ENCODE peak calls at places on chromosomes 13 and 19, in seven cellular contexts. Y, K, E, S, U, F and C are unnamed samples.

GRCh38 chr19:10183926-10184325 is 10.8 kb downstream of the DNMT1 start:
- DNase-seq in F (no peak), S (no peak), Y (no peak), U (no peak), E (no peak), K (no peak), C (no peak)

GRCh38 chr13:27573265-27573664 is 47.1 kb downstream of the LNX2 start:
- DNase-seq in F (peak), S (no peak), E (peak), Y (peak), U (no peak), K (no peak), C (no peak)

GRCh38 chr13:112956516-112957294 is 12.3 kb upstream of the MCF2L start:
- DNase-seq in Y (peak), E (no peak), S (no peak), U (no peak), F (no peak), K (no peak), C (no peak)

GRCh38 chr19:46732966-46733692 is 12.7 kb upstream of the FKRP start:
- DNase-seq in U (peak), E (peak), K (no peak), S (no peak), Y (peak), F (no peak), C (no peak)

GRCh38 chr19:29605653-29606419 is at the start of gene POP4:
- DNase-seq in E (peak), F (peak), Y (peak), K (peak), S (peak), U (peak), C (peak)

GRCh38 chr13:49097374-49097773 is 121.7 kb downstream of the FNDC3A start:
- DNase-seq in F (peak), S (no peak), U (no peak), Y (peak), K (no peak), E (peak), C (no peak)

GRCh38 chr13:64446372-64446771 is 2783.8 kb downstream of the PCDH9 start:
- DNase-seq in Y (no peak), F (peak), E (no peak), K (no peak), S (no peak), U (no peak), C (peak)

GRCh38 chr13:111158136-111158805 is 43.2 kb downstream of the ARHGEF7 start:
- DNase-seq in S (no peak), F (no peak), Y (peak), U (no peak), K (no peak), E (peak), C (no peak)

GRCh38 chr13:42380420-42381164 is 108.6 kb downstream of the AKAP11 start:
- DNase-seq in E (no peak), F (no peak), Y (no peak), U (no peak), K (no peak), S (no peak), C (no peak)

GRCh38 chr13:33146843-33147611 is 130.8 kb downstream of the KL start:
- DNase-seq in U (no peak), F (no peak), E (no peak), K (no peak), Y (no peak), S (no peak), C (no peak)

GRCh38 chr19:10740798-10741197 is 22.9 kb downstream of the DNM2 start:
- DNase-seq in F (no peak), E (no peak), S (no peak), U (no peak), Y (no peak), K (no peak), C (no peak)

GRCh38 chr19:50427997-50428425 is 4.7 kb upstream of the MYBPC2 start:
- DNase-seq in S (peak), E (peak), F (no peak), U (peak), K (no peak), Y (peak), C (no peak)

GRCh38 chr13:43905435-43906031 is 25.8 kb downstream of the LACC1 start:
- DNase-seq in S (peak), K (no peak), Y (peak), U (peak), F (peak), E (peak), C (peak)

GRCh38 chr19:32677657-32678056 is 2.0 kb downstream of the RGS9BP start:
- DNase-seq in S (no peak), Y (no peak), E (no peak), U (no peak), F (no peak), K (no peak), C (no peak)

GRCh38 chr19:56120371-56121179 is 520 bp downstream of the ZNF787 start:
- DNase-seq in F (peak), S (peak), Y (peak), K (peak), E (peak), U (peak), C (no peak)

GRCh38 chr19:18191640-18192062 is 1.4 kb upstream of the MPV17L2 start:
- DNase-seq in E (no peak), S (no peak), K (no peak), F (no peak), Y (no peak), U (no peak), C (no peak)

GRCh38 chr13:76663941-76664340 is 222.3 kb downstream of the KCTD12 start:
- DNase-seq in E (no peak), F (no peak), S (no peak), K (no peak), Y (peak), U (no peak), C (no peak)

GRCh38 chr13:52749446-52749845 is 9.8 kb upstream of the CNMD start:
- DNase-seq in F (no peak), S (no peak), K (no peak), U (no peak), E (no peak), Y (no peak), C (no peak)

GRCh38 chr19:1003283-1003682 is 3.1 kb downstream of the GRIN3B start:
- DNase-seq in S (no peak), K (no peak), Y (no peak), F (no peak), U (no peak), E (no peak), C (no peak)

GRCh38 chr19:11964858-11965645 is at the start of gene ZNF763:
- DNase-seq in S (peak), F (no peak), E (peak), Y (peak), K (peak), U (peak), C (peak)

GRCh38 chr13:33910267-33910666 is 92.3 kb downstream of the RFC3 start:
- DNase-seq in K (no peak), U (no peak), E (no peak), Y (no peak), F (no peak), S (no peak), C (no peak)

GRCh38 chr13:30831515-30831914 is 74.6 kb upstream of the MEDAG start:
- DNase-seq in Y (no peak), E (no peak), F (no peak), U (no peak), S (no peak), K (no peak), C (no peak)

GRCh38 chr13:111046590-111047141 is 68.4 kb upstream of the ARHGEF7 start:
- DNase-seq in E (peak), K (no peak), Y (peak), F (no peak), S (peak), U (no peak), C (no peak)

GRCh38 chr19:17420267-17420924 is 549 bp downstream of the MVB12A start:
- DNase-seq in E (peak), S (peak), U (peak), F (peak), K (no peak), Y (no peak), C (no peak)

GRCh38 chr13:25171517-25172302 is at the start of gene AMER2:
- DNase-seq in F (no peak), Y (peak), U (peak), K (no peak), S (no peak), E (peak), C (no peak)

GRCh38 chr19:17095141-17095919 is 19.8 kb downstream of the MYO9B start:
- DNase-seq in K (peak), F (no peak), Y (peak), E (no peak), U (no peak), S (peak), C (no peak)

DNA sequence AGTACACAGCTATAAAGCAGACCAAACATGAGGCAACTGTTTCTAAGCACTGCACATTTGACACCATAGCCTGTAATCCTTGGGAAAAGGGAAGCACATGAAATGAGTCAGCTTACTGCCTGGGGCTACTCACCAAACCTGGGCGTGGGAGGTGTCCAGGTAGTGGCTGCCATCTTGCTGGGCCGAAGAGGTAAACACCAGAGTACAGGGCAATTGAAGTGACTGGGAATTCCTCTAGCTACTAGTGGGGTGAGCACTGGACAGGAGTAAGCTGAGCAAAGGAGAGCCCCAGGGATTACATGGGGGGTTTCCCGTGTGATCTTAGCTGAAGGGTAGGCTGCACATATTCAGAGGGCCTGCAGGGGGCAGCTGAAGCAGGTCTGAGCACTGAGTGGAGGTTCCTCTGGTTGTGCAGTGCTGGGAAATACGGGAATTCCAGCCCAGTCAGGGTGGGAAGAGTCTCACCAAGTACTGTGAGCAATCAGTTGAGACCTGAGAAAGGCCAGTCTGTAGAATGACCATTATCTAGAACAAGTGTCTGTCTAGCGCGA is 140.5 kb downstream of the SLC7A1 start:
- DNase-seq in S (no peak), E (no peak), U (no peak), Y (peak), K (no peak), F (peak), C (no peak)
- TF ChIP-seq CTCF in S (no peak), E (peak), U (peak), Y (peak), K (peak), F (no peak), C (peak)

GRCh38 chr19:4303778-4304508 is 455 bp upstream of the FSD1 start:
- DNase-seq in S (no peak), F (no peak), Y (no peak), K (no peak), E (no peak), U (no peak), C (no peak)
- H3K4me3 ChIP-seq in S (peak), F (peak), Y (peak), K (peak), E (peak), U (no peak), C (no peak)

DNA sequence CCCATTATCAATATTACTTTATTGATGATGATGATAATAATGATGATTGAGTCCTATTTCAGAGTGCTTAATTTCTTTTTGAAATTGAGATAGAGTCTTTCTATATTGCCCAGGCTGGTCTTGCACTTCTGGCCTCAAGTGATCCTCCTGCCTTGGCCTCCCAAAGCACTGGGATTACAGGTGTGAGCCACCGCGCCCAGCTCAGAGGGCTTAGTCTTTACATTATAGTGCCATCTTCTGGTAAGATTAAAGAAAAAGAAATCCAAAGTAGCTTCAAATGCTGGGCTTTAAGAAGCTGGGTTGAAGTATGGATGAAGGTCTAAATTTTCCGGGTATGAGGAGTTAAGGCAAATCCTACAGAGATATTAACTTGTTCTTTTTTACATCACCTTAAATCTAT is 3.4 kb upstream of the ZNF333 start:
- DNase-seq in K (no peak), Y (peak), E (peak), F (peak), U (no peak), S (no peak), C (no peak)
- TF ChIP-seq CTCF in K (no peak), Y (peak), E (no peak), F (peak), U (peak), S (peak), C (peak)

DNA sequence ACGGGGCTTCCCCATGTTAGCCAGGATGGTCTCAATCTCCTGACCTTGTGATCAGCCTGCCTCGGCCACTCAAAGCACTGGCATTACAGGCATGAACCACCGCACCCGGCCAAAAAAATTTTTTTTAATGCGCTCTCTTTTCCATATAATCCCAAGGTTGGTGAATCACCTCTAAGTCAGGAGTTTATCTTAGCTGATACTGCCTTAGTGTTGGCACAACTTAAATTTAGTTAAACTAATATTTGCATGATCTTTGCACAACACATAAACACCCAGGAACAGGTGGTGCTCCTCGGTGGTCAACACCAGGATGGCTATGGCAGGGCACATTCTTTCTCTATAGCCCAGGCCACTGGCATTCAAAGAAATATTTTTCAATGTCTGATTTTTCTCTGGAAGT is 24.1 kb upstream of the PSG7 start:
- DNase-seq in E (no peak), K (no peak), U (no peak), S (no peak), F (no peak), Y (no peak), C (no peak)
- H3K4me3 ChIP-seq in E (no peak), K (no peak), U (no peak), S (no peak), F (no peak), Y (no peak), C (no peak)

GRCh38 chr19:41877490-41877876 is 404 bp downstream of the CD79A start:
- DNase-seq in K (no peak), S (no peak), U (no peak), E (no peak), Y (no peak), F (no peak), C (no peak)
- TF ChIP-seq CTCF in K (no peak), S (no peak), U (no peak), E (no peak), Y (no peak), F (no peak), C (no peak)

DNA sequence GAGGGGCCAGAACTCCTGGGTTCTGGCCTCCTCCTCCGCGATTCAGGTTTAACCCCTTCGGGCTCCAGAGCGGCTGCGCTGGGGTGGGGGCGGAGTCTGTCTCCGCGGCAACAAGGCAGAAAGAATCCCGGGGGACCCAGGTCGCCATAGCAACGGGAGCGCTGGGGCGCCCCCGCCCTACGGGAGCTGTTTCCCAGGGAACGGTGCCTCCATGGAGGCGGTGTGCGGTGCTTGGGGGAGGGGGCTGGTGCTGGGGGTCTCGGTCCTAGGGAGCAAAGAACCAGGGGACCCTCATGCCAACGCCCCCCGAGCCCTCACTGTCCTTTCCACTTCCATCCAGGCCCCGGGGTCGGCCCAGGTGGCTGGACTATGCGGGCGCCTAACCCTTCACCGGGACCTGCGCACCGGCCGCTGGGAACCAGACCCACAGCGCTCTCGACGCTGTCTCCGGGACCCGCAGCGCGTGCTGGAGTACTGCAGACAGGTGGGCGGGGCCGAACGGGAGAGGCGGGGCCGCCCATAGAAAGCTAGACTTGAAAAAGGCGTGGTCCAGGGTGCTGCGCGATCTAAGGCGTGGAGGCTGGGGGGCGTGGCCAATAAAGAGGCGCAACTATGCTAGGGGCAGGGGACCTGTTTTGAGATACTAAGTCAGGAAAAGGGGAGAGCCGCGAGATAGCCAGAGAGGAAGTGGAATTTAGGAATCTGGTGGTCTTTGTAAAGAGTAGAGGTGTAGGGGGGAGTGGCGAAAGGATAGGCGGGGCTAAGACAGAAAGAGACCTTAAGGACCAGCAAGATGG is 1.2 kb downstream of the APLP1 start:
- DNase-seq in U (peak), K (no peak), S (peak), F (peak), E (peak), Y (peak), C (no peak)
- H3K4me3 ChIP-seq in U (no peak), K (peak), S (peak), F (peak), E (peak), Y (peak), C (peak)

DNA sequence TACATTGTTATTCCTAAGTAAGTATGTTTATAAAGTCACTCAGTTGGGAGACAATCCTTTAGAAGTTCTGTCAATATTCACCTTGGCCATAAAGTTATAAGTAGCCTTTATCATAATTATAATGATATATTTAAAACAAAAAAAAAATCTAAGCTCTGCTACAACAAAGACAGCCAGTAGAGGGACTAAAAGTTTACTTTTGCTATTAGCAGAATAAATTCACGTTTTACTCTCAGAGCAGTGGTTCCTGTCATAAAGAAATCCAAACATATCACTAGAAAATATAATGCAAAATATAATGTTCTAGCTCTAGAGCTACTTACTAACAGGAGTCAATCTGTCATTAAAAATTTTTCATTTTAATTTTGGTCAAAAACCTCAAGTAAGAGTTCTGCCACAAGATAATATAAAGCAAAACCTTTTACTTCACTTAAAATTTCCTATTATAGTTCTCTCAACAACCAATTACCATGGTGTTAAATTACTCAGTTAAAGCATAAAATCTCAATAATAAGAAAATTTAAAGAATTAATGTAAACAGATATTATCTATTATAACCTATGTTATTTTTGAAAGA is 17.7 kb downstream of the INTS6 start:
- DNase-seq in S (no peak), U (no peak), K (no peak), E (peak), Y (peak), F (peak), C (no peak)
- TF ChIP-seq CTCF in S (peak), U (peak), K (peak), E (peak), Y (peak), F (peak), C (peak)

DNA sequence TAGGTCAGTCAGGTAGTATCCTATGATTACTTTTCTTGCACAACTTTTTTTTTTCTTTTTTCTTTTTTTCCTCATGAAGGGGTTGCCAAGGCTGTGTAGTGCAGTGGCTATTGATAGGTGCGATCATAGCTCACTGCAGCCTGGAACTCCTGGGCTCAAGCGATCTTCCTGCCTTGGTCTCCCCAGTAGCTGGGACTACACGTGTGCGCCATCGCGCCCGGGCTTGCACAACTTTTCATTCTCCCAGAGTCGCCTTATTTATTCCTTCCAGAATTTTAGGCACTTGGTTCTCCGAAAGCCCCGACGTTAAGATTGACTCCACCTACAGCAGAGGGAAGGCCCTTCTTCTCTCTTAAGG is 867 bp upstream of the ZNF613 start:
- DNase-seq in K (no peak), S (no peak), F (no peak), Y (no peak), U (no peak), E (no peak), C (no peak)
- H3K4me3 ChIP-seq in K (peak), S (peak), F (peak), Y (peak), U (no peak), E (peak), C (peak)

DNA sequence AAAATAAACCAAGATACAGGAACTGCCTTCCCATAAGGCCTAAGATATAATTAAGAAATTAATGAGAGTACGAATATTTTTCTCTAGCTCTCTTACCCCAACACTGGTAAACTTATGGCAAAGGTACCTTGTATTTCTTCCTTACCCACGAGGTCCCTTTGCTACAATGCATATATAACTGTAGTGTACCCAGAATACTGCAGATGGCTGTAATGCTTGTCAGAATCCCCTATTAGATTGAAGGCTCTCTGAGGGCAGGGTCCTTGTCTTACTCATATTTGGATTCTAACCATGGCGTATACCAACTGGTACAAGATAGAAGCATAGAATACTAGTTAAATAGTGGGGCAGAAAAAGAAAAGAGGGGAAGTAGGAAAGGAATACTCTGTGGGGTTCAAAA is 15.1 kb downstream of the SLC25A30 start:
- DNase-seq in Y (no peak), U (no peak), S (no peak), K (no peak), F (no peak), E (no peak), C (no peak)
- TF ChIP-seq CTCF in Y (no peak), U (no peak), S (no peak), K (no peak), F (no peak), E (no peak), C (no peak)